ENCODE peak calls at places on chromosome 18, in nine cellular contexts. W, D, V, B, Q, L, H, G and P are unnamed samples.

GRCh38 chr18:22344908-22345670 is 72.6 kb downstream of the CTAGE1 start:
- DNase-seq in G (no peak), V (no peak), B (no peak), W (no peak), L (no peak), D (no peak), H (no peak), Q (no peak), P (no peak)

GRCh38 chr18:74166397-74166796 is 18.1 kb downstream of the TIMM21 start:
- DNase-seq in W (no peak), G (no peak), L (no peak), H (no peak), V (no peak), D (no peak), Q (no peak), B (peak), P (no peak)

GRCh38 chr18:51051105-51051712 is 21.2 kb downstream of the SMAD4 start:
- DNase-seq in H (peak), B (peak), D (no peak), Q (no peak), V (no peak), G (peak), L (no peak), W (no peak), P (no peak)

GRCh38 chr18:54479365-54479764 is 111.7 kb upstream of the DYNAP start:
- DNase-seq in W (no peak), D (no peak), V (no peak), L (no peak), H (no peak), Q (no peak), G (no peak), B (no peak), P (no peak)

GRCh38 chr18:11518788-11519685 is 90.4 kb upstream of the SLC35G4 start:
- DNase-seq in L (peak), Q (peak), G (peak), V (no peak), H (peak), D (no peak), B (peak), W (peak), P (peak)

GRCh38 chr18:21053127-21053526 is 58.5 kb downstream of the ROCK1 start:
- DNase-seq in D (no peak), L (no peak), B (peak), V (peak), H (no peak), Q (no peak), G (peak), W (no peak), P (peak)

GRCh38 chr18:61169386-61169785 is 163.8 kb upstream of the CDH20 start:
- DNase-seq in H (no peak), D (no peak), V (no peak), W (no peak), G (no peak), B (no peak), Q (no peak), L (no peak), P (no peak)

GRCh38 chr18:35983818-35984217 is 11.3 kb downstream of the RMP24 start:
- DNase-seq in L (no peak), Q (no peak), W (no peak), V (peak), G (peak), B (peak), H (no peak), D (no peak), P (no peak)

GRCh38 chr18:32851936-32852335 is 79.1 kb upstream of the KLHL14 start:
- DNase-seq in B (no peak), G (no peak), H (no peak), V (no peak), Q (no peak), D (no peak), L (no peak), W (no peak), P (no peak)

GRCh38 chr18:5998166-5998881 is 103.0 kb upstream of the TMEM200C start:
- DNase-seq in B (no peak), Q (no peak), H (no peak), G (no peak), L (no peak), W (no peak), V (no peak), D (no peak), P (no peak)

GRCh38 chr18:3624818-3625716 is 175.1 kb downstream of the TGIF1 start:
- DNase-seq in L (no peak), D (peak), H (peak), Q (peak), V (peak), G (peak), B (peak), W (peak), P (no peak)

GRCh38 chr18:46624127-46624526 is 32.9 kb downstream of the LOXHD1 start:
- DNase-seq in D (no peak), W (no peak), Q (no peak), B (no peak), H (no peak), L (no peak), G (no peak), V (no peak), P (no peak)